ENCODE peak calls at places on chromosomes 13 and 19, in seven cellular contexts. W is uterus, N is AG09309, J is aorta, K is pancreas, G is esophagus squamous epithelium, E is tibial nerve. T is an unnamed sample.

GRCh38 chr19:29676586-29676985 is 11.3 kb downstream of the PLEKHF1 start:
- DNase-seq in N (no peak), W (no peak), J (no peak), K (no peak), E (no peak), G (no peak), T (peak; percentile 55)

GRCh38 chr19:16014923-16015804 is 61.1 kb upstream of the TPM4 start:
- DNase-seq in G (no peak), J (no peak), E (no peak), N (no peak), K (no peak), W (no peak), T (no peak)

GRCh38 chr13:84405286-84405685 is 523.0 kb upstream of the SLITRK1 start:
- DNase-seq in N (no peak), K (no peak), E (no peak), W (no peak), G (no peak), J (no peak), T (no peak)

GRCh38 chr13:45492538-45492937 is 27.8 kb downstream of the COG3 start:
- DNase-seq in J (no peak), K (no peak), W (no peak), E (no peak), G (no peak), N (no peak), T (no peak)

GRCh38 chr13:94999871-95000270 is 287.5 kb upstream of the SOX21 start:
- DNase-seq in G (no peak), N (no peak), J (no peak), E (no peak), K (no peak), W (no peak), T (no peak)

GRCh38 chr13:98328511-98328910 is 151.4 kb upstream of the RNF113B start:
- DNase-seq in N (no peak), J (no peak), W (no peak), E (no peak), G (no peak), K (no peak), T (no peak)

GRCh38 chr19:8664671-8665057 is 33.9 kb downstream of the ACTL9 start:
- DNase-seq in E (no peak), W (no peak), J (no peak), N (no peak), G (no peak), K (no peak), T (no peak)

GRCh38 chr19:29831686-29832085 is 19.9 kb downstream of the CCNE1 start:
- DNase-seq in K (no peak), J (no peak), E (no peak), W (no peak), G (no peak), N (no peak), T (no peak)

GRCh38 chr13:113096745-113097305 is 8.8 kb upstream of the F7 start:
- DNase-seq in J (no peak), W (no peak), N (no peak), E (no peak), G (no peak), K (no peak), T (no peak)

GRCh38 chr19:40598121-40598917 is 2.9 kb upstream of the LTBP4 start:
- DNase-seq in W (peak; percentile 93), E (peak; percentile 96), G (no peak), N (no peak), K (peak; percentile 75), J (peak; percentile 91), T (peak; percentile 90)
- H3K4me3 ChIP-seq in W (no peak overlapping the region), E (peak overlapping the region; percentile 22), G (peak overlapping the region; percentile 4), N (peak overlapping the region; percentile 28), K (no peak overlapping the region), J (no peak overlapping the region), T (peak overlapping the region; percentile 31)

GRCh38 chr13:35388979-35389378 is 87.5 kb downstream of the MAB21L1 start:
- DNase-seq in J (no peak), K (no peak), E (no peak), G (no peak), N (no peak), W (no peak), T (peak; percentile 2)

GRCh38 chr13:35393886-35394285 is 82.6 kb downstream of the MAB21L1 start:
- DNase-seq in G (no peak), N (no peak), W (no peak), J (no peak), E (no peak), K (no peak), T (no peak)

GRCh38 chr13:35389535-35389934 is 87.0 kb downstream of the MAB21L1 start:
- DNase-seq in G (no peak), W (no peak), E (no peak), J (no peak), K (no peak), N (no peak), T (no peak)

GRCh38 chr13:35392768-35393167 is 83.7 kb downstream of the MAB21L1 start:
- DNase-seq in G (no peak), E (no peak), K (no peak), N (no peak), W (no peak), J (no peak), T (no peak)

GRCh38 chr13:35388456-35388855 is 88.0 kb downstream of the MAB21L1 start:
- DNase-seq in W (no peak), G (no peak), N (no peak), K (no peak), J (no peak), E (no peak), T (no peak)
- H3K4me3 ChIP-seq in W (no peak overlapping the region), G (no peak overlapping the region), N (no peak overlapping the region), K (no peak overlapping the region), J (peak overlapping the region; percentile 18), E (peak overlapping the region; percentile 8), T (peak overlapping the region; percentile 11)

GRCh38 chr13:50225188-50226155 is 210.2 kb downstream of the KCNRG start:
- DNase-seq in E (no peak), W (no peak), G (no peak), J (no peak), N (no peak), K (no peak), T (no peak)

GRCh38 chr13:50224534-50224933 is 209.3 kb downstream of the KCNRG start:
- DNase-seq in W (no peak), K (no peak), N (peak; percentile 18), J (no peak), G (no peak), E (no peak), T (no peak)

GRCh38 chr13:50219743-50220142 is 204.5 kb downstream of the KCNRG start:
- DNase-seq in K (no peak), G (no peak), E (no peak), J (no peak), W (no peak), N (no peak), T (no peak)

GRCh38 chr13:50220938-50221337 is 205.7 kb downstream of the KCNRG start:
- DNase-seq in J (no peak), N (no peak), E (no peak), W (no peak), G (no peak), K (no peak), T (no peak)

GRCh38 chr13:50222569-50223332 is 207.5 kb downstream of the KCNRG start:
- DNase-seq in N (peak; percentile 88), J (peak; percentile 74), E (peak; percentile 76), G (no peak), K (peak; percentile 21), W (peak; percentile 73), T (peak; percentile 76)
- H3K4me3 ChIP-seq in N (peak overlapping the region; percentile 18), J (no peak overlapping the region), E (peak overlapping the region; percentile 21), G (peak overlapping the region; percentile 18), K (no peak overlapping the region), W (peak overlapping the region; percentile 15), T (no peak overlapping the region)

GRCh38 chr19:38308006-38308766 is 4.1 kb downstream of the C19orf33 start:
- DNase-seq in N (no peak), E (no peak), G (no peak), J (no peak), K (no peak), W (no peak), T (no peak)
- H3K4me3 ChIP-seq in N (no peak overlapping the region), E (no peak overlapping the region), G (no peak overlapping the region), J (no peak overlapping the region), K (no peak overlapping the region), W (no peak overlapping the region), T (no peak overlapping the region)

DNA sequence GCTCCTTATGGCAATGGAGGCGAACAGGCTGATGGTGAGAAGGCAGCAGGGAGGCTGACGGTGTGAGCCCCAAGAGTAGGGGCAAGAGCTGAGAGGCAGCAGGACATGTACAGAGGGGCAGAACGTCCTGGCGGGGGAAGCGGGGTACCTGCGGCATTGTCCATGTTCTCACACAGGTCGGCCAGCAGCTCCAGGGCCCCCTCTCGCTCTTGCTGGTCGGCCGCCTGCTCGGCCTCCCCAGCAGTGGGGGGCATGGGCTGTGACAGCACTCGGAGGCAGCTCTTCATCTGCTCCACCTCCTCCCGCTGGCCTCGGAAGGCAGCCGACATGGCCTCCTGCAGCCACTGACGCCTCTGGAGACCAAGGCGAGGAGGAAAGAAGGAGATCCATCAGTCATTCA is 2.4 kb downstream of the HSPBP1 start:
- DNase-seq in K (no peak), W (no peak), G (no peak), N (no peak), J (no peak), E (no peak), T (no peak)
- H3K4me3 ChIP-seq in K (no peak overlapping the region), W (no peak overlapping the region), G (no peak overlapping the region), N (no peak overlapping the region), J (no peak overlapping the region), E (no peak overlapping the region), T (no peak overlapping the region)

GRCh38 chr19:48738557-48739399 is 1.6 kb downstream of the RASIP1 start:
- DNase-seq in G (no peak), E (peak; percentile 78), N (no peak), W (peak; percentile 94), K (peak; percentile 95), J (peak; percentile 93), T (peak; percentile 95)
- H3K4me3 ChIP-seq in G (peak overlapping the region; percentile 69), E (peak overlapping the region; percentile 63), N (no peak overlapping the region), W (peak overlapping the region; percentile 9), K (peak overlapping the region; percentile 35), J (no peak overlapping the region), T (peak overlapping the region; percentile 61)

DNA sequence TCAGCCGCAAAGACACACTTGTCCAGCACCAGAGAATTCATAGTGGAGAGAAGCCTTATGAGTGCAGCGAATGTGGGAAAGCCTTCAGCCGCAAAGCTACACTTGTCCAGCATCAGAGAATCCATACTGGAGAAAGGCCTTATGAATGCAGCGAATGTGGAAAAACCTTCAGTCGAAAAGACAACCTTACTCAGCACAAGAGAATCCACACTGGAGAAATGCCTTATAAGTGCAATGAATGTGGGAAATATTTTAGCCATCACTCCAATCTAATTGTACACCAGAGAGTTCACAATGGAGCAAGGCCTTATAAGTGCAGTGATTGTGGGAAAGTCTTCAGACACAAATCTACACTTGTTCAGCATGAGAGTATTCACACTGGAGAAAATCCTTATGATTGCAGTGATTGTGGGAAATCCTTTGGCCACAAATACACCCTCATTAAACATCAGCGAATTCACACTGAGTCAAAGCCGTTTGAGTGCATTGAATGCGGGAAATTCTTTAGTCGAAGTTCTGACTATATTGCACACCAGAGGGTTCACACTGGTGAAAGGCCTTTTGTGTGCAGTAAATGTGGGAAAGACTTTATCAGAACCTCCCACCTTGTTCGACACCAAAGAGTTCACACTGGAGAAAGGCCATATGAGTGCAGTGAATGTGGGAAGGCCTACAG is 6.8 kb downstream of the ZNF134 start:
- DNase-seq in W (no peak), N (no peak), G (no peak), E (no peak), J (no peak), K (no peak), T (no peak)
- H3K4me3 ChIP-seq in W (no peak overlapping the region), N (no peak overlapping the region), G (no peak overlapping the region), E (no peak overlapping the region), J (no peak overlapping the region), K (no peak overlapping the region), T (no peak overlapping the region)

T was measured in heart right ventricle.